ENCODE peak calls at places on chromosomes 3 and 15, in five cellular contexts. E, X, P, G and S are unnamed samples.

GRCh38 chr3:61936344-61936937 is 375.1 kb downstream of the PTPRG start:
- DNase-seq in P (no peak), E (peak), G (no peak), X (peak), S (no peak)

GRCh38 chr3:30401971-30402370 is 204.4 kb upstream of the TGFBR2 start:
- DNase-seq in X (no peak), E (no peak), P (no peak), G (peak), S (no peak)

GRCh38 chr3:78847603-78848002 is 920.2 kb downstream of the ROBO1 start:
- DNase-seq in P (no peak), E (no peak), G (no peak), X (no peak), S (no peak)

GRCh38 chr3:150749218-150749617 is 13.8 kb downstream of the SIAH2 start:
- DNase-seq in E (no peak), X (no peak), G (no peak), P (no peak), S (no peak)

GRCh38 chr3:74443102-74443501 is 171.4 kb downstream of the CNTN3 start:
- DNase-seq in G (no peak), E (no peak), X (no peak), P (no peak), S (no peak)

GRCh38 chr3:16468114-16469098 is 45.1 kb downstream of the RFTN1 start:
- DNase-seq in G (no peak), X (peak), P (no peak), E (no peak), S (no peak)

GRCh38 chr3:172391592-172392302 is 56.5 kb downstream of the GHSR start:
- DNase-seq in X (peak), G (peak), E (no peak), P (no peak), S (no peak)

GRCh38 chr3:12982619-12983101 is 90.6 kb downstream of the IQSEC1 start:
- DNase-seq in E (peak), X (no peak), P (no peak), G (no peak), S (no peak)

GRCh38 chr15:34109775-34110663 is 8.1 kb downstream of the PGBD4 start:
- DNase-seq in X (peak), G (no peak), P (no peak), E (peak), S (no peak)

GRCh38 chr3:115836944-115837343 is 213.6 kb downstream of the GAP43 start:
- DNase-seq in G (no peak), P (no peak), E (peak), X (no peak), S (no peak)

GRCh38 chr3:150639262-150639661 is 36.1 kb downstream of the SELENOT start:
- DNase-seq in E (no peak), G (no peak), P (no peak), X (no peak), S (no peak)

GRCh38 chr3:178485756-178486155 is 50.5 kb upstream of the KCNMB2 start:
- DNase-seq in E (no peak), P (no peak), X (peak), G (peak), S (no peak)

GRCh38 chr3:149765762-149766334 is 13.6 kb upstream of the COMMD2 start:
- DNase-seq in E (peak), G (peak), X (peak), P (no peak), S (no peak)

GRCh38 chr3:141116791-141117190 is 65.6 kb downstream of the SPSB4 start:
- DNase-seq in P (no peak), E (no peak), X (no peak), G (no peak), S (no peak)

GRCh38 chr3:156536524-156537316 is 18.2 kb downstream of the SSR3 start:
- DNase-seq in G (no peak), P (no peak), E (no peak), X (no peak), S (no peak)

GRCh38 chr3:43996379-43997301 is 245.0 kb upstream of the TOPAZ1 start:
- DNase-seq in X (no peak), E (no peak), G (no peak), P (no peak), S (no peak)

GRCh38 chr15:83853232-83853631 is 199.3 kb downstream of the ADAMTSL3 start:
- DNase-seq in X (no peak), P (no peak), G (no peak), E (no peak), S (no peak)

GRCh38 chr3:99087277-99087676 is 185.8 kb upstream of the DCBLD2 start:
- DNase-seq in X (no peak), E (no peak), G (no peak), P (no peak), S (no peak)

GRCh38 chr3:52004158-52004787 is 8.6 kb upstream of the RPL29 start:
- DNase-seq in P (no peak), X (no peak), G (peak), E (peak), S (no peak)